ENCODE peak calls at places on chromosomes 6 and 20, in five cellular contexts. F, H, S, G and U are unnamed samples.
A peak's percentile ranks its signal among the peaks of the same experiment; 100 is the strongest.

GRCh38 chr20:45105317-45105716 is 4.4 kb upstream of the KCNS1 start:
- DNase-seq in S (no peak), F (no peak), H (no peak), G (no peak), U (no peak)

GRCh38 chr20:24895898-24896658 is 53.0 kb upstream of the CST7 start:
- DNase-seq in H (no peak), G (no peak), F (no peak), S (no peak), U (peak; percentile 26)

GRCh38 chr6:47235964-47236760 is 73.5 kb downstream of the TNFRSF21 start:
- DNase-seq in F (no peak), G (no peak), H (no peak), S (no peak), U (no peak)

GRCh38 chr6:132236744-132237143 is 164.5 kb downstream of the MOXD1 start:
- DNase-seq in G (peak; percentile 72), H (no peak), S (peak; percentile 62), F (no peak), U (no peak)

GRCh38 chr6:135064586-135064985 is 10.0 kb upstream of the HBS1L start:
- DNase-seq in G (no peak), F (no peak), S (no peak), H (no peak), U (no peak)

GRCh38 chr6:170100046-170100445 is 190.8 kb downstream of the DLL1 start:
- DNase-seq in G (no peak), H (no peak), S (no peak), F (peak; percentile 6), U (peak; percentile 9)

GRCh38 chr6:45478235-45478634 is 100.5 kb upstream of the SUPT3H start:
- DNase-seq in S (peak; percentile 73), F (no peak), G (peak; percentile 83), H (peak; percentile 71), U (no peak)

GRCh38 chr6:136761227-136761922 is 30.9 kb downstream of the MAP3K5 start:
- DNase-seq in F (no peak), S (peak; percentile 47), G (peak; percentile 25), H (peak; percentile 55), U (no peak)

GRCh38 chr6:167578371-167578901 is 248.3 kb upstream of the AFDN start:
- DNase-seq in S (no peak), H (no peak), F (no peak), G (no peak), U (peak; percentile 52)

GRCh38 chr20:17622086-17622850 is 52.4 kb downstream of the DSTN start:
- DNase-seq in H (no peak), G (no peak), F (no peak), S (no peak), U (no peak)

GRCh38 chr6:84066536-84066935 is 33.0 kb downstream of the MRAP2 start:
- DNase-seq in S (peak; percentile 60), G (no peak), H (no peak), F (no peak), U (no peak)

GRCh38 chr20:57671662-57672061 is 38.2 kb downstream of the PMEPA1 start:
- DNase-seq in S (no peak), F (no peak), H (no peak), G (peak; percentile 36), U (no peak)

GRCh38 chr6:10963113-10963512 is 76.3 kb downstream of the SYCP2L start:
- DNase-seq in G (peak; percentile 9), F (no peak), S (no peak), H (no peak), U (no peak)

GRCh38 chr6:128569737-128570438 is 49.5 kb upstream of the PTPRK start:
- DNase-seq in F (no peak), S (peak; percentile 92), H (peak; percentile 9), G (peak; percentile 96), U (no peak)

GRCh38 chr6:43171284-43172126 is 436 bp downstream of the SRF start:
- DNase-seq in F (no peak), G (peak; percentile 62), H (peak; percentile 44), S (no peak), U (no peak)

GRCh38 chr20:35283441-35284266 is 918 bp downstream of the EIF6 start:
- DNase-seq in G (peak; percentile 41), S (no peak), H (no peak), F (no peak), U (no peak)
- H3K36me3 ChIP-seq in G (peaks cover 5% of the 10 kb centered on the region), S (peaks cover 20% of the 10 kb centered on the region), H (peaks cover 19% of the 10 kb centered on the region), F (peaks cover 18% of the 10 kb centered on the region), U (peaks cover 21% of the 10 kb centered on the region)

DNA sequence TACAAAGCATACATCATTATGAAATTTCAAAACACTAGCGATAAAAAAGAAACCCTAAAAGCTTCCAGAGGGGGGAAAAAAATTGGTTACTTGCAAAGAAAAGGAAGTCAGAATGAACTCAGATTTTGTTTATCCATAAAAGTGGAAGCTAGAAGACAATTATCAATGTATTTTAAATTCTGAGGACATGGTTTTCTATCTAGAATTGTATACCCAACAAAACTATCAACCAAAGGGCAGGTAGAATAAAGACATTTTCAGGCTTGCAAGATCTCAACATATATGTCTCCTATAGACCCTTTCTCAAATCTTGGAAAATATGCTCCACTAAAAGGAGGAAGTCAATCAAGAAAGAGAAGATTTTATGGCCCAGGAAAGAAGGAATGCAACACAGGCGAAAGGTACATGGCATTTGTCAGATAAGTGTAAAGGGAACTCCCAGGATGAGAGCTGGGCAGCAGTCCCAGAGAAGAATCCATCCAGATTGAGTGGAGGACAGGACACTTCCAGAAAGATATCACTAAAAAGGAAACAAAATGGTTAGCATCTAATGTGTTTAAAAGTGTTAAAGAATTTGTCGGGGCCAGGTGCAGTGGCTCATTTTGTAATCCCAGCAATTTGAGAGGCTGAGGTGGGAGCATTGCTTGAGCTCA is 45.4 kb upstream of the ZFAND3 start:
- DNase-seq in F (no peak), S (no peak), G (no peak), H (no peak), U (no peak)
- H3K27me3 ChIP-seq in F (no peaks in the 10 kb centered on the region), S (peaks cover 9% of the 10 kb centered on the region), G (no peaks in the 10 kb centered on the region), H (peaks cover 11% of the 10 kb centered on the region), U (no peaks in the 10 kb centered on the region)

GRCh38 chr6:158708239-158708638 is 58.4 kb downstream of the SYTL3 start:
- DNase-seq in H (peak; percentile 53), G (no peak), S (peak; percentile 77), F (no peak), U (no peak)
- H3K4me1 ChIP-seq in H (peaks cover 23% of the 10 kb centered on the region), G (peaks cover 12% of the 10 kb centered on the region), S (peaks cover 8% of the 10 kb centered on the region), F (no peaks in the 10 kb centered on the region), U (no peaks in the 10 kb centered on the region)

GRCh38 chr6:31540640-31541039 is 1.2 kb downstream of the DDX39B start:
- DNase-seq in H (no peak), S (no peak), F (no peak), G (no peak), U (no peak)
- H3K36me3 ChIP-seq in H (peaks cover 36% of the 10 kb centered on the region), S (peaks cover 17% of the 10 kb centered on the region), F (peaks cover 33% of the 10 kb centered on the region), G (peaks cover 44% of the 10 kb centered on the region), U (peaks cover 48% of the 10 kb centered on the region)

DNA sequence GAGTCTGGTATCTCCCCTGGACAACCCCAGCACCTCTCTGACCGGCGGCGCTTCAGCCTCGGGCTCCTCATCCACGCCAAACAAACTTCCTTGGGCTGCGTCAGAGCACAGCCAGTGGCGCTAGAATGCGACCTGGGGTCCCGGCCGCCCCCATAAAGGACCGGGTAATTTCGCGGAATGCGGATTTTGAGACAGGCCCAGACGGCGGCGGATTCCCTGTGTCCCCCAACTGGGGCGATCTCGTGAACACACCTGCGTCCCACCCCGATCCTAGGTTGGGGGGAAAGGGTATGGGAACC is 1.6 kb downstream of the FOXP4 start:
- DNase-seq in F (no peak), S (no peak), G (no peak), H (no peak), U (no peak)
- H3K27me3 ChIP-seq in F (no peaks in the 10 kb centered on the region), S (peaks cover 14% of the 10 kb centered on the region), G (no peaks in the 10 kb centered on the region), H (peaks cover 3% of the 10 kb centered on the region), U (no peaks in the 10 kb centered on the region)

DNA sequence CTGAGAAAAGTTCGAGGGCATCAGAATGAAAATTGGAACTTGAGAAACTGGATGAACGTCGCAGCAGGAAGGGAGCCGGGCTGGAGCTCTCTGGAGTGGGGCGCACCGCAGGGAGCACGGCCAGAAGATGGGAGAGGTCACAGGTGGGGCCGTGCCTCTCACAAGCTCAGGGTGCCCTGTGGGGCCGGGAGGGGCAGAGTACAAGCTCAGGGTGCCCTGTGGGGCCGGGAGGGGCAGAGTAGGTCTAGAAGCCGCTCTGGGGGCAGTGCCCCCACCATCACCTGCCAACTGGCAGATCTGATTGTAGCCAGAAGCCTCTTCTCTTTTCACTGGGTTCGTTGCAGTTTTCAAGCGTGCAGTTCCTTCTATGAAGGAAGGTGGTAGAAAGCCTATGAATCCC is 61.1 kb upstream of the SNX9 start:
- DNase-seq in G (no peak), S (no peak), H (no peak), F (no peak), U (peak; percentile 55)
- H3K4me1 ChIP-seq in G (peaks cover 66% of the 10 kb centered on the region), S (peaks cover 33% of the 10 kb centered on the region), H (peaks cover 70% of the 10 kb centered on the region), F (no peaks in the 10 kb centered on the region), U (peaks cover 31% of the 10 kb centered on the region)

GRCh38 chr20:31570021-31570463 is 35.0 kb upstream of the ID1 start:
- DNase-seq in S (peak; percentile 20), F (peak; percentile 61), G (peak; percentile 62), H (no peak), U (no peak)

GRCh38 chr20:31572042-31572700 is 32.9 kb upstream of the ID1 start:
- DNase-seq in H (no peak), S (no peak), G (no peak), F (no peak), U (no peak)

GRCh38 chr20:31569163-31570020 is 35.7 kb upstream of the ID1 start:
- DNase-seq in H (peak; percentile 63), S (peak; percentile 55), G (peak; percentile 80), F (peak; percentile 65), U (no peak)

GRCh38 chr20:31572701-31573554 is 32.2 kb upstream of the ID1 start:
- DNase-seq in F (peak; percentile 98), H (peak; percentile 99), S (peak; percentile 98), G (peak; percentile 99), U (peak; percentile 99)

DNA sequence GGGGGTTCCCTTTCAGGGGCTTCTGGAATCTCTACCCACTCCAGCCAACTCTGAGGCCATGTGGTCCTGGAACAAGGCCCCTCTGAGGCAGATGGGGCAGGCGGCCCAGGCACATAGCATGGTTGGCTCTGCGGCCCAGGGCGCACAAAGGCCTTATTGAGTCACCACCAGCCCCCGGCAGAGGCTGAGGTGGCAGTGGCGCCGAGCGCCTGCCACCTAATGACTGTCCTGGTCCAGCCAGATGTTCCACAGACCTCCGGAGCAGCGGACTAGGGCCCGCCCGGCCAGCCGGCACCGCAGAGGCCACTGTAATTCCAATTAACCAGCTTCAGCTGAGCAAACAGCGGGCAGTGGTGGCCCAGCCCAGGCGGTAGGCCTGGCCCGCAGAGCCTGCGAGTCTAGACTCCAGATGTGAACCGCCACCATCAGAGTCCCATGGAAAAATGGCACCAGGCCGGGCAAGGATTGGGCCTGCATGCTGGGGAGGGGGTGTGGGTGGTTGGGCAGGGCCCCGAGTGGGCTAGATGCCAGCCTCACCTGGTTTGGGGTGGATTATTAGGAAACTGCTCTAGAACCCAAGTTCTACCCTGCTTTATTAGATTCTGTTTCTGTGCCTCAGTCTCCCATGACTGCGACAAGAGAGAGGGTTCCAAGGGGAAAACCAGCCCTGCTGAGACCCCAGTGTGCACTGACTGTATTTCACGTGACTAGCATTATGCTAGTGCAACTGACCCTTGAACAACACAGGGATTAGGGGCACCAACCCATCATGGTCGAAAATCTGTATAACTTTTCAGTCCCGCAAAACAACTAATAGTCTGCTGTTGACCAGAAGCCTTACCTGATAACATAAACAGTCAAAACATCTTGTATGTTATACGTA is 34.1 kb upstream of the ID1 start:
- DNase-seq in S (peak; percentile 70), G (peak; percentile 96), F (peak; percentile 58), H (no peak), U (no peak)
- H3K36me3 ChIP-seq in S (peaks cover 21% of the 10 kb centered on the region), G (no peaks in the 10 kb centered on the region), F (no peaks in the 10 kb centered on the region), H (peaks cover 2% of the 10 kb centered on the region), U (peaks cover 11% of the 10 kb centered on the region)